ENCODE peak calls at places on chromosomes 3 and 15, in nine cellular contexts. One of them, this sample, is unnamed.

GRCh38 chr15:70936326-70936725 is 43.7 kb downstream of the LRRC49 start:
- DNase-seq in PC-3: no peak
- DNase-seq in ovary: no peak
- DNase-seq in endothelial cell: no peak
- DNase-seq in neural crest cell: no peak
- DNase-seq in GM12878: no peak
- DNase-seq in AG09319: no peak
- DNase-seq in breast epithelium: no peak
- DNase-seq in CD4-positive, alpha-beta T cell: no peak
- DNase-seq in this sample: no peak

GRCh38 chr15:70212288-70212962 is 114.7 kb upstream of the TLE3 start:
- DNase-seq in breast epithelium: no peak
- DNase-seq in PC-3: no peak
- DNase-seq in neural crest cell: no peak
- DNase-seq in AG09319: no peak
- DNase-seq in endothelial cell: no peak
- DNase-seq in ovary: no peak
- DNase-seq in CD4-positive, alpha-beta T cell: no peak
- DNase-seq in GM12878: no peak
- DNase-seq in this sample: no peak

GRCh38 chr3:118075873-118076272 is 958.8 kb downstream of the IGSF11 start:
- DNase-seq in AG09319: no peak
- DNase-seq in PC-3: no peak
- DNase-seq in ovary: no peak
- DNase-seq in CD4-positive, alpha-beta T cell: no peak
- DNase-seq in GM12878: no peak
- DNase-seq in neural crest cell: no peak
- DNase-seq in breast epithelium: no peak
- DNase-seq in endothelial cell: no peak
- DNase-seq in this sample: no peak

GRCh38 chr3:119810018-119810435 is 28.1 kb downstream of the NR1I2 start:
- DNase-seq in endothelial cell: no peak
- DNase-seq in CD4-positive, alpha-beta T cell: peak
- DNase-seq in AG09319: no peak
- DNase-seq in neural crest cell: no peak
- DNase-seq in breast epithelium: peak
- DNase-seq in PC-3: no peak
- DNase-seq in ovary: peak
- DNase-seq in GM12878: peak
- DNase-seq in this sample: no peak

GRCh38 chr15:98626153-98626552 is 22.2 kb upstream of the IGF1R start:
- DNase-seq in GM12878: no peak
- DNase-seq in neural crest cell: no peak
- DNase-seq in CD4-positive, alpha-beta T cell: no peak
- DNase-seq in AG09319: no peak
- DNase-seq in ovary: no peak
- DNase-seq in endothelial cell: no peak
- DNase-seq in breast epithelium: peak
- DNase-seq in PC-3: no peak
- DNase-seq in this sample: no peak

GRCh38 chr3:72303926-72304325 is 519.0 kb upstream of the PROK2 start:
- DNase-seq in endothelial cell: peak
- DNase-seq in CD4-positive, alpha-beta T cell: no peak
- DNase-seq in ovary: no peak
- DNase-seq in PC-3: no peak
- DNase-seq in neural crest cell: no peak
- DNase-seq in breast epithelium: no peak
- DNase-seq in GM12878: no peak
- DNase-seq in AG09319: no peak
- DNase-seq in this sample: no peak

GRCh38 chr3:11717768-11718581 is 74.3 kb upstream of the VGLL4 start:
- DNase-seq in CD4-positive, alpha-beta T cell: no peak
- DNase-seq in AG09319: no peak
- DNase-seq in PC-3: peak
- DNase-seq in neural crest cell: peak
- DNase-seq in GM12878: no peak
- DNase-seq in breast epithelium: no peak
- DNase-seq in endothelial cell: no peak
- DNase-seq in ovary: peak
- DNase-seq in this sample: no peak

GRCh38 chr3:33718595-33718907 is 497 bp upstream of the CLASP2 start:
- DNase-seq in PC-3: no peak
- DNase-seq in endothelial cell: no peak
- DNase-seq in CD4-positive, alpha-beta T cell: no peak
- DNase-seq in neural crest cell: no peak
- DNase-seq in ovary: no peak
- DNase-seq in AG09319: no peak
- DNase-seq in GM12878: no peak
- DNase-seq in breast epithelium: no peak
- DNase-seq in this sample: no peak

GRCh38 chr3:5195605-5196004 is 8.1 kb downstream of the EDEM1 start:
- DNase-seq in ovary: no peak
- DNase-seq in neural crest cell: no peak
- DNase-seq in breast epithelium: peak
- DNase-seq in PC-3: peak
- DNase-seq in endothelial cell: no peak
- DNase-seq in GM12878: no peak
- DNase-seq in AG09319: no peak
- DNase-seq in CD4-positive, alpha-beta T cell: no peak
- DNase-seq in this sample: no peak

GRCh38 chr3:25572919-25573385 is 91.8 kb downstream of the TOP2B start:
- DNase-seq in breast epithelium: no peak
- DNase-seq in neural crest cell: no peak
- DNase-seq in AG09319: no peak
- DNase-seq in endothelial cell: no peak
- DNase-seq in PC-3: peak
- DNase-seq in CD4-positive, alpha-beta T cell: no peak
- DNase-seq in GM12878: no peak
- DNase-seq in ovary: no peak
- DNase-seq in this sample: no peak

GRCh38 chr3:113287111-113287817 is 75.9 kb downstream of the BOC start:
- DNase-seq in ovary: peak
- DNase-seq in neural crest cell: no peak
- DNase-seq in PC-3: peak
- DNase-seq in breast epithelium: no peak
- DNase-seq in GM12878: no peak
- DNase-seq in CD4-positive, alpha-beta T cell: no peak
- DNase-seq in endothelial cell: no peak
- DNase-seq in AG09319: peak
- DNase-seq in this sample: no peak

GRCh38 chr15:43286074-43286473 is 19.3 kb upstream of the TGM5 start:
- DNase-seq in GM12878: no peak
- DNase-seq in ovary: no peak
- DNase-seq in PC-3: no peak
- DNase-seq in neural crest cell: no peak
- DNase-seq in CD4-positive, alpha-beta T cell: no peak
- DNase-seq in breast epithelium: no peak
- DNase-seq in endothelial cell: no peak
- DNase-seq in AG09319: no peak
- DNase-seq in this sample: no peak

GRCh38 chr15:68634122-68634482 is 55.3 kb downstream of the CORO2B start:
- DNase-seq in breast epithelium: no peak
- DNase-seq in GM12878: no peak
- DNase-seq in AG09319: no peak
- DNase-seq in endothelial cell: no peak
- DNase-seq in ovary: no peak
- DNase-seq in neural crest cell: no peak
- DNase-seq in PC-3: no peak
- DNase-seq in CD4-positive, alpha-beta T cell: no peak
- DNase-seq in this sample: no peak

GRCh38 chr15:65371976-65372786 is 5.6 kb downstream of the IGDCC3 start:
- DNase-seq in endothelial cell: no peak
- DNase-seq in breast epithelium: no peak
- DNase-seq in AG09319: no peak
- DNase-seq in CD4-positive, alpha-beta T cell: no peak
- DNase-seq in neural crest cell: no peak
- DNase-seq in ovary: no peak
- DNase-seq in GM12878: no peak
- DNase-seq in PC-3: no peak
- DNase-seq in this sample: no peak

GRCh38 chr3:89690649-89691048 is 583.2 kb downstream of the EPHA3 start:
- DNase-seq in AG09319: no peak
- DNase-seq in neural crest cell: no peak
- DNase-seq in endothelial cell: no peak
- DNase-seq in breast epithelium: no peak
- DNase-seq in CD4-positive, alpha-beta T cell: no peak
- DNase-seq in GM12878: no peak
- DNase-seq in PC-3: peak
- DNase-seq in ovary: no peak
- DNase-seq in this sample: no peak

GRCh38 chr3:52039846-52040245 is 16.5 kb downstream of the DUSP7 start:
- DNase-seq in AG09319: no peak
- DNase-seq in breast epithelium: peak
- DNase-seq in PC-3: no peak
- DNase-seq in CD4-positive, alpha-beta T cell: no peak
- DNase-seq in GM12878: no peak
- DNase-seq in endothelial cell: no peak
- DNase-seq in neural crest cell: peak
- DNase-seq in ovary: no peak
- DNase-seq in this sample: peak

GRCh38 chr3:172512363-172512762 is 10.9 kb downstream of the TNFSF10 start:
- DNase-seq in CD4-positive, alpha-beta T cell: peak
- DNase-seq in AG09319: no peak
- DNase-seq in ovary: no peak
- DNase-seq in GM12878: peak
- DNase-seq in endothelial cell: peak
- DNase-seq in breast epithelium: no peak
- DNase-seq in PC-3: no peak
- DNase-seq in neural crest cell: no peak
- DNase-seq in this sample: no peak

GRCh38 chr3:126033765-126034164 is 50.2 kb downstream of the SLC41A3 start:
- DNase-seq in breast epithelium: no peak
- DNase-seq in neural crest cell: no peak
- DNase-seq in PC-3: no peak
- DNase-seq in AG09319: no peak
- DNase-seq in CD4-positive, alpha-beta T cell: no peak
- DNase-seq in endothelial cell: no peak
- DNase-seq in GM12878: no peak
- DNase-seq in ovary: no peak
- DNase-seq in this sample: no peak

GRCh38 chr15:59994855-59995557 is 9.1 kb upstream of the FOXB1 start:
- DNase-seq in GM12878: no peak
- DNase-seq in breast epithelium: no peak
- DNase-seq in CD4-positive, alpha-beta T cell: no peak
- DNase-seq in ovary: no peak
- DNase-seq in endothelial cell: no peak
- DNase-seq in AG09319: no peak
- DNase-seq in PC-3: no peak
- DNase-seq in neural crest cell: no peak
- DNase-seq in this sample: no peak

DNA sequence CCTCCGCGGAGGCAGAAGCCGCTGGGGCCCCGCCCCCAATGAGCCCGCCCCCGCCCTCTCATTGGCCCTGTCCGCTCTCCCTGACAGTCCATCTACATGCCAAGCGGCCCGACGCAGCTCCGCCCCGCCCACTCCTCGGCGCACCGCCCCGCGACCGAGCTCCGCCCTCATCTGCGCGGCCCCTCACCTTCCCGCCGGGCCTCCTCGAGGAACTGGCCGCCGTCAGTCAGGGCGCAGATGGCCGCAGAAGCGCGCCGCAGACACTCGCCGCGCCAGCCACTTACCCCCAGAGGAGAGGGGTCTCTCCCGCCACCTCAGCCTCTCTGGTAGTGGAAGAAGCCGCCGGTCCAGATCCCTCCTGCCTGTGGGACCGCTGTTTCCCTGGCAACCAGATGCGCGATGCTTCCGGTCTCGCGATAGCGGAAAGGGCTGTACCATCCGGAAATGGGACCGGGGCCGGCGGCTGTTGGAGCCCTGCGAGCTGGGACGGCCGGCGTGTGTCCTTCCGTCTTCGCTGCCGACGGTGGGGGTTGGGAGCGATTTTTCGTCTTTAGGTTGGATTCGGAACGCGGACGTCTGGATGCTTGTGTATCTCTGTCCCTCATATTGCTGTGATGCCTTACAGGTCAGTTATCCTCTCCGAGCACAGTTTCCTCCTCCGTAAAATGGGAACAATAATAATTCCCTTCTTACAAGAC is at the start of gene FSIP1:
- DNase-seq in CD4-positive, alpha-beta T cell: peak
- DNase-seq in neural crest cell: peak
- DNase-seq in AG09319: peak
- DNase-seq in GM12878: peak
- DNase-seq in endothelial cell: peak
- DNase-seq in ovary: peak
- DNase-seq in breast epithelium: peak
- DNase-seq in PC-3: peak
- DNase-seq in this sample: peak
- TF ChIP-seq CTCF in CD4-positive, alpha-beta T cell: no peak
- TF ChIP-seq CTCF in neural crest cell: no peak
- TF ChIP-seq CTCF in AG09319: no peak
- TF ChIP-seq CTCF in GM12878: no peak
- TF ChIP-seq CTCF in endothelial cell: no peak
- TF ChIP-seq CTCF in ovary: no peak
- TF ChIP-seq CTCF in breast epithelium: peak
- TF ChIP-seq CTCF in PC-3: no peak
- TF ChIP-seq CTCF in this sample: no peak

DNA sequence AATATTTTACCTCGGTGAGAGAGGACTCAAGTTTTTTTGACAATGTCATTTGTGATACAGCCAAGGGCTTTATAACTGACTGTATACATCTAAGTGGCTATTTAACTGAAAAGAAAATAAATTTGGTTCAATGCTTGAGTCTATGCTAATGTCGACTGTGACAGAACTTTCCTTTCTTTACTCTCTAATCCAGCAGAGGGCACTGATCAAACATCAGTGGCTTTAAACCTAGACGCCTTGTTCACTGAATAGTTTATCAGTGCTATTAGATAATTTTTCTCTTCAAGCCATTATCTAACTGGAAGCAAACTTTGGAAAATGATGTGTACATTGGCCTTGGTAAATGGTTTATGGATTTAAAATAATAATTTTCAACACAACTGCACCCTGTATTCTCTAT is 285.1 kb downstream of the CHL1 start:
- DNase-seq in breast epithelium: no peak
- DNase-seq in endothelial cell: no peak
- DNase-seq in CD4-positive, alpha-beta T cell: no peak
- DNase-seq in neural crest cell: no peak
- DNase-seq in AG09319: no peak
- DNase-seq in PC-3: peak
- DNase-seq in GM12878: no peak
- DNase-seq in ovary: no peak
- DNase-seq in this sample: no peak
- TF ChIP-seq CTCF in breast epithelium: no peak
- TF ChIP-seq CTCF in endothelial cell: no peak
- TF ChIP-seq CTCF in CD4-positive, alpha-beta T cell: no peak
- TF ChIP-seq CTCF in neural crest cell: no peak
- TF ChIP-seq CTCF in AG09319: no peak
- TF ChIP-seq CTCF in PC-3: peak
- TF ChIP-seq CTCF in GM12878: peak
- TF ChIP-seq CTCF in ovary: no peak
- TF ChIP-seq CTCF in this sample: peak

GRCh38 chr3:45936261-45936660 is 7.0 kb upstream of the CXCR6 start:
- DNase-seq in endothelial cell: no peak
- DNase-seq in CD4-positive, alpha-beta T cell: no peak
- DNase-seq in breast epithelium: no peak
- DNase-seq in neural crest cell: no peak
- DNase-seq in ovary: no peak
- DNase-seq in AG09319: no peak
- DNase-seq in PC-3: no peak
- DNase-seq in GM12878: no peak
- DNase-seq in this sample: no peak
- TF ChIP-seq CTCF in endothelial cell: no peak
- TF ChIP-seq CTCF in CD4-positive, alpha-beta T cell: no peak
- TF ChIP-seq CTCF in breast epithelium: no peak
- TF ChIP-seq CTCF in neural crest cell: no peak
- TF ChIP-seq CTCF in ovary: no peak
- TF ChIP-seq CTCF in AG09319: no peak
- TF ChIP-seq CTCF in PC-3: no peak
- TF ChIP-seq CTCF in GM12878: no peak
- TF ChIP-seq CTCF in this sample: no peak

GRCh38 chr3:73341272-73341671 is 279.8 kb downstream of the EBLN2 start:
- DNase-seq in AG09319: no peak
- DNase-seq in neural crest cell: no peak
- DNase-seq in PC-3: no peak
- DNase-seq in ovary: no peak
- DNase-seq in endothelial cell: no peak
- DNase-seq in GM12878: no peak
- DNase-seq in breast epithelium: no peak
- DNase-seq in CD4-positive, alpha-beta T cell: no peak
- DNase-seq in this sample: no peak
- TF ChIP-seq CTCF in AG09319: no peak
- TF ChIP-seq CTCF in neural crest cell: no peak
- TF ChIP-seq CTCF in PC-3: no peak
- TF ChIP-seq CTCF in ovary: no peak
- TF ChIP-seq CTCF in endothelial cell: no peak
- TF ChIP-seq CTCF in GM12878: no peak
- TF ChIP-seq CTCF in breast epithelium: no peak
- TF ChIP-seq CTCF in CD4-positive, alpha-beta T cell: no peak
- TF ChIP-seq CTCF in this sample: no peak

This sample was measured in tibial nerve.